ENCODE peak calls at places on chromosome 1, in six cellular contexts. One of them, this sample, is unnamed.

GRCh38 chr1:61208172-61208571 is 125.8 kb downstream of the NFIA start:
- DNase-seq in left lung: no peak
- DNase-seq in brain microvascular endothelial cell: no peak
- DNase-seq in lower leg skin: no peak
- DNase-seq in SK-N-SH: no peak
- DNase-seq in BJ: no peak
- DNase-seq in this sample: no peak

GRCh38 chr1:206039046-206039929 is 13.7 kb upstream of the RHEX start:
- DNase-seq in lower leg skin: no peak
- DNase-seq in left lung: no peak
- DNase-seq in BJ: no peak
- DNase-seq in SK-N-SH: no peak
- DNase-seq in brain microvascular endothelial cell: no peak
- DNase-seq in this sample: no peak

GRCh38 chr1:43540653-43541071 is 10.0 kb downstream of the PTPRF start:
- DNase-seq in BJ: no peak
- DNase-seq in lower leg skin: no peak
- DNase-seq in SK-N-SH: no peak
- DNase-seq in brain microvascular endothelial cell: no peak
- DNase-seq in left lung: peak
- DNase-seq in this sample: no peak

GRCh38 chr1:8962812-8963669 is 17.4 kb downstream of the CA6 start:
- DNase-seq in SK-N-SH: peak
- DNase-seq in lower leg skin: no peak
- DNase-seq in brain microvascular endothelial cell: no peak
- DNase-seq in left lung: peak
- DNase-seq in BJ: no peak
- DNase-seq in this sample: no peak

GRCh38 chr1:46453449-46453848 is 36.2 kb upstream of the DMBX1 start:
- DNase-seq in BJ: no peak
- DNase-seq in left lung: no peak
- DNase-seq in SK-N-SH: no peak
- DNase-seq in lower leg skin: no peak
- DNase-seq in brain microvascular endothelial cell: no peak
- DNase-seq in this sample: no peak

GRCh38 chr1:69103705-69104385 is 463.9 kb upstream of the LRRC7 start:
- DNase-seq in BJ: no peak
- DNase-seq in left lung: no peak
- DNase-seq in lower leg skin: no peak
- DNase-seq in SK-N-SH: no peak
- DNase-seq in brain microvascular endothelial cell: no peak
- DNase-seq in this sample: no peak

GRCh38 chr1:190320952-190321351 is 156.7 kb downstream of the BRINP3 start:
- DNase-seq in brain microvascular endothelial cell: peak
- DNase-seq in SK-N-SH: peak
- DNase-seq in BJ: no peak
- DNase-seq in left lung: no peak
- DNase-seq in lower leg skin: no peak
- DNase-seq in this sample: peak

GRCh38 chr1:36304970-36305914 is 926 bp upstream of the SH3D21 start:
- DNase-seq in lower leg skin: peak
- DNase-seq in BJ: no peak
- DNase-seq in brain microvascular endothelial cell: no peak
- DNase-seq in left lung: no peak
- DNase-seq in SK-N-SH: no peak
- DNase-seq in this sample: no peak

GRCh38 chr1:25799758-25800537 is at the start of gene SELENON:
- DNase-seq in SK-N-SH: peak
- DNase-seq in lower leg skin: peak
- DNase-seq in left lung: peak
- DNase-seq in brain microvascular endothelial cell: no peak
- DNase-seq in BJ: no peak
- DNase-seq in this sample: no peak

GRCh38 chr1:226632169-226632884 is 83.8 kb downstream of the STUM start:
- DNase-seq in lower leg skin: peak
- DNase-seq in SK-N-SH: no peak
- DNase-seq in left lung: peak
- DNase-seq in brain microvascular endothelial cell: no peak
- DNase-seq in BJ: no peak
- DNase-seq in this sample: no peak

GRCh38 chr1:184836934-184837698 is 82.5 kb upstream of the EDEM3 start:
- DNase-seq in SK-N-SH: no peak
- DNase-seq in BJ: no peak
- DNase-seq in left lung: no peak
- DNase-seq in lower leg skin: no peak
- DNase-seq in brain microvascular endothelial cell: no peak
- DNase-seq in this sample: no peak

GRCh38 chr1:214902636-214903320 is 179.8 kb upstream of the KCNK2 start:
- DNase-seq in lower leg skin: no peak
- DNase-seq in BJ: no peak
- DNase-seq in SK-N-SH: no peak
- DNase-seq in left lung: no peak
- DNase-seq in brain microvascular endothelial cell: peak
- DNase-seq in this sample: peak

GRCh38 chr1:79501153-79501552 is 494.6 kb upstream of the ADGRL4 start:
- DNase-seq in left lung: no peak
- DNase-seq in SK-N-SH: no peak
- DNase-seq in lower leg skin: no peak
- DNase-seq in BJ: no peak
- DNase-seq in brain microvascular endothelial cell: no peak
- DNase-seq in this sample: no peak

GRCh38 chr1:154351363-154352068 is 26.2 kb downstream of the ATP8B2 start:
- DNase-seq in left lung: no peak
- DNase-seq in SK-N-SH: no peak
- DNase-seq in BJ: no peak
- DNase-seq in lower leg skin: no peak
- DNase-seq in brain microvascular endothelial cell: no peak
- DNase-seq in this sample: no peak

GRCh38 chr1:47340227-47340626 is 6.6 kb downstream of the CMPK1 start:
- DNase-seq in left lung: no peak
- DNase-seq in SK-N-SH: no peak
- DNase-seq in BJ: no peak
- DNase-seq in lower leg skin: no peak
- DNase-seq in brain microvascular endothelial cell: no peak
- DNase-seq in this sample: no peak

GRCh38 chr1:243244420-243244819 is 10.7 kb downstream of the CEP170 start:
- DNase-seq in lower leg skin: no peak
- DNase-seq in BJ: no peak
- DNase-seq in SK-N-SH: no peak
- DNase-seq in brain microvascular endothelial cell: no peak
- DNase-seq in left lung: no peak
- DNase-seq in this sample: no peak

GRCh38 chr1:99590578-99591209 is 55.2 kb upstream of the PALMD start:
- DNase-seq in left lung: no peak
- DNase-seq in brain microvascular endothelial cell: peak
- DNase-seq in lower leg skin: no peak
- DNase-seq in SK-N-SH: peak
- DNase-seq in BJ: peak
- DNase-seq in this sample: peak

GRCh38 chr1:48003741-48004503 is 6.7 kb upstream of the TRABD2B start:
- DNase-seq in SK-N-SH: no peak
- DNase-seq in BJ: no peak
- DNase-seq in left lung: no peak
- DNase-seq in brain microvascular endothelial cell: no peak
- DNase-seq in lower leg skin: peak
- DNase-seq in this sample: peak

GRCh38 chr1:37123266-37123665 is 89.0 kb upstream of the GRIK3 start:
- DNase-seq in SK-N-SH: peak
- DNase-seq in BJ: peak
- DNase-seq in left lung: no peak
- DNase-seq in brain microvascular endothelial cell: no peak
- DNase-seq in lower leg skin: no peak
- DNase-seq in this sample: no peak

GRCh38 chr1:236332092-236332758 is 50.5 kb upstream of the ERO1B start:
- DNase-seq in brain microvascular endothelial cell: no peak
- DNase-seq in SK-N-SH: no peak
- DNase-seq in left lung: no peak
- DNase-seq in BJ: no peak
- DNase-seq in lower leg skin: peak
- DNase-seq in this sample: no peak

GRCh38 chr1:212237651-212238050 is 47.6 kb upstream of the PPP2R5A start:
- DNase-seq in brain microvascular endothelial cell: no peak
- DNase-seq in BJ: no peak
- DNase-seq in lower leg skin: no peak
- DNase-seq in left lung: no peak
- DNase-seq in SK-N-SH: no peak
- DNase-seq in this sample: peak

GRCh38 chr1:11176081-11176706 is 13.0 kb upstream of the ANGPTL7 start:
- DNase-seq in lower leg skin: no peak
- DNase-seq in BJ: peak
- DNase-seq in left lung: no peak
- DNase-seq in brain microvascular endothelial cell: peak
- DNase-seq in SK-N-SH: no peak
- DNase-seq in this sample: no peak

DNA sequence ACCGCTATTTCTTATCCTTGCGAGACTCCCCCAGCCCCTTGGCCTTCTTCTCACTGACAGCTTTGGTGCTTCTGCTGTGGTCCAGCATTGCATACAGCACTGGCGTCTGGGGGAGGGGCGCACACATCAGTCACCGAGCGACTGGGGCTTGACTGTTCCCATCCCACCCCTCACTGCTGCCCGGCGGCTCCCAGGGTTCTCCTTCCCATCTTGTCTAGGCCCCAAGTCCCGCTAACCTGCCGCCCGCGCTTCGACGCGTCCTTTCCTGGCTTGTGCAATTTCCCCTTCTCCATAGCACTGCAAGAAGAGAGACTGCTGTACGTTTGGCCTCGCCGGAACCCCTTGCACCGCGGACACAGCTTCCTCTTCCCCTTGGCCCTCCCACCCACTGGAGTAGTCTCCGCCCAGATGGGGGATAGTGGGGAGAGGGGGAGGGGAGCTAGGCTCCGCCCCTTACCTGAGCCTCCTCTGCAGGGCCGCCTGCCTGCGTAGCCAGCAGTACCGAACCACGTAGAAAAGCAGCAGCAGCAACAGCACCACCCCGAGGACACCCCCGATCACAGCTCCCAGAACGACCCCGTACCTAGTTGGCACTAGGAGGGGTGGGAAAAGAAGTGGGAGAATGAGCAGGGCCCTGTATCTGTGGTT is 3.8 kb downstream of the MPZ start:
- DNase-seq in BJ: no peak
- DNase-seq in brain microvascular endothelial cell: no peak
- DNase-seq in SK-N-SH: peak
- DNase-seq in lower leg skin: peak
- DNase-seq in left lung: peak
- DNase-seq in this sample: no peak
- TF ChIP-seq CTCF in BJ: peak
- TF ChIP-seq CTCF in brain microvascular endothelial cell: peak
- TF ChIP-seq CTCF in SK-N-SH: peak
- TF ChIP-seq CTCF in lower leg skin: no peak
- TF ChIP-seq CTCF in left lung: no peak
- TF ChIP-seq CTCF in this sample: peak

GRCh38 chr1:39394059-39394458 is 97.4 kb upstream of the BMP8A start:
- DNase-seq in brain microvascular endothelial cell: no peak
- DNase-seq in BJ: no peak
- DNase-seq in SK-N-SH: no peak
- DNase-seq in left lung: no peak
- DNase-seq in lower leg skin: no peak
- DNase-seq in this sample: no peak

GRCh38 chr1:39393645-39394044 is 97.8 kb upstream of the BMP8A start:
- DNase-seq in brain microvascular endothelial cell: no peak
- DNase-seq in SK-N-SH: no peak
- DNase-seq in left lung: no peak
- DNase-seq in BJ: no peak
- DNase-seq in lower leg skin: no peak
- DNase-seq in this sample: no peak

GRCh38 chr1:39394598-39394997 is 96.8 kb upstream of the BMP8A start:
- DNase-seq in left lung: no peak
- DNase-seq in lower leg skin: no peak
- DNase-seq in BJ: no peak
- DNase-seq in brain microvascular endothelial cell: no peak
- DNase-seq in SK-N-SH: no peak
- DNase-seq in this sample: no peak

GRCh38 chr1:39396671-39397070 is 94.8 kb upstream of the BMP8A start:
- DNase-seq in SK-N-SH: no peak
- DNase-seq in left lung: no peak
- DNase-seq in BJ: no peak
- DNase-seq in brain microvascular endothelial cell: no peak
- DNase-seq in lower leg skin: no peak
- DNase-seq in this sample: no peak

DNA sequence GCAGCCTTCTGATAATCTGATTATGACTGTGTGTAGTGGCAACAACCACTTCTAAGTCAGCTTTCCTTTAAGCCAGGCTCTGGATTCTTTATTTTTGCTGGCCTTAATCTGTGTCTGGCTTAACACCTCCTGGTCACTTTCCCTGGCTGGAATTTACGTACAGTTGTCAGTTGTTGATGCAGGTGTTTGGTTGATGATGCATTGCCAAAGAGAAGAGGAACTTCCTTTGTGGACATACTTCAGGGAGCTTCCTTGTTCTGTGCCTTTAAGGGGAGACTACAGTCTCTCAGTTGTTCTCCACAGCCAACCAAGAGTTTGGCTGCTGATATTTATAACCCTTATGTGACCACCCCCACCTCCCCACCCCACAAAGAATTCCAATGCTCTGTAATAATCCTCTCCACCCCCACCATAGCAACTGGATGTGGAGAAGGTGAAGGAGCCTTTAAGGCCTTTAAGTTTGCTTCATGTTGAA is 96.0 kb upstream of the BMP8A start:
- DNase-seq in brain microvascular endothelial cell: peak
- DNase-seq in BJ: no peak
- DNase-seq in left lung: no peak
- DNase-seq in SK-N-SH: no peak
- DNase-seq in lower leg skin: no peak
- DNase-seq in this sample: peak
- H3K4me3 ChIP-seq in brain microvascular endothelial cell: no peak
- H3K4me3 ChIP-seq in BJ: no peak
- H3K4me3 ChIP-seq in left lung: no peak
- H3K4me3 ChIP-seq in SK-N-SH: no peak
- H3K4me3 ChIP-seq in lower leg skin: no peak
- H3K4me3 ChIP-seq in this sample: no peak

GRCh38 chr1:241423541-241424479 is 66.8 kb upstream of the RGS7 start:
- DNase-seq in brain microvascular endothelial cell: no peak
- DNase-seq in BJ: peak
- DNase-seq in SK-N-SH: peak
- DNase-seq in left lung: no peak
- DNase-seq in lower leg skin: no peak
- DNase-seq in this sample: no peak
- TF ChIP-seq CTCF in brain microvascular endothelial cell: peak
- TF ChIP-seq CTCF in BJ: peak
- TF ChIP-seq CTCF in SK-N-SH: no peak
- TF ChIP-seq CTCF in left lung: no peak
- TF ChIP-seq CTCF in lower leg skin: no peak
- TF ChIP-seq CTCF in this sample: peak

DNA sequence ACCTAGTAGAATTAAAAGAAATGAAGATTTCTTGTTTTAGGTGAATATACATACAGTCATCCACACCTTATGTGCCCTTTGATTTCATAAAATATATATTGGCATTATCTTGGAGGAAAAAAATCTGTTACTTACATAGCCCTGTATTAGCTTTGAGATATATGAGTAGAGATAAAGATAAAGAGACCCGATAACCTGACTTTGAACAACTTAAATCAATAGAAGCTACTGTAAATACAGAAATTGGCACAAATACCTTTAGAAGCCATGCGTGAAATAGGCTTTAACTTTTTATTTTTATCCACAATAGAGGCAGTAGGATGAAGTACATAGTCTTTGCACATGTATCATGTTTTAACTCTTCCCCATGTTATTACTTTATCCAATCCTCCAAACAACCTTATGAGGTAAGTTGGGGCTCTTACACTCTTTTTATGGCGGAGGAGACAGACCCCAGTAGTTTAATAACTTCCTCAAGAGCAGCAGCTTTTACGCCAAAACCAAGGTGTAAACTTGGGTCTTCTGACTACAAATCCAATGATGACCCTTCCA is 2.0 kb downstream of the CD55 start:
- DNase-seq in left lung: no peak
- DNase-seq in lower leg skin: no peak
- DNase-seq in BJ: no peak
- DNase-seq in SK-N-SH: no peak
- DNase-seq in brain microvascular endothelial cell: no peak
- DNase-seq in this sample: no peak
- H3K4me3 ChIP-seq in left lung: peak
- H3K4me3 ChIP-seq in lower leg skin: no peak
- H3K4me3 ChIP-seq in BJ: no peak
- H3K4me3 ChIP-seq in SK-N-SH: no peak
- H3K4me3 ChIP-seq in brain microvascular endothelial cell: no peak
- H3K4me3 ChIP-seq in this sample: no peak

This sample was measured in kidney epithelial cell.